ENCODE peak calls at places on chromosomes 2 and 18, in four cellular contexts. K is GM19239, Y is HEK293T, U is NCI-H1417 treated with DMSO at 0.1 percent for 48 hours. N is an unnamed sample.

GRCh38 chr2:127155901-127156300 is 48.9 kb upstream of the BIN1 start:
- DNase-seq in K (no peak), Y (peak; percentile 8), U (no peak), N (no peak)

GRCh38 chr2:48508461-48509124 is 21.4 kb upstream of the STON1 start:
- DNase-seq in K (no peak), Y (no peak), U (no peak), N (no peak)

GRCh38 chr2:163528640-163529217 is 207.1 kb downstream of the FIGN start:
- DNase-seq in K (no peak), Y (no peak), U (no peak), N (no peak)

GRCh38 chr2:120736955-120737801 is 1.5 kb downstream of the GLI2 start:
- DNase-seq in K (no peak), Y (peak; percentile 52), U (no peak), N (peak; percentile 3)

GRCh38 chr2:130828461-130828860 is 8.3 kb upstream of the ARHGEF4 start:
- DNase-seq in K (no peak), Y (no peak), U (no peak), N (no peak)

GRCh38 chr2:164430166-164430783 is 191.0 kb downstream of the GRB14 start:
- DNase-seq in K (no peak), Y (peak; percentile 28), U (no peak), N (peak; percentile 36)

GRCh38 chr2:180980943-180981898 is 816 bp downstream of the UBE2E3 start:
- DNase-seq in K (no peak), Y (peak; percentile 26), U (no peak), N (peak; percentile 64)

GRCh38 chr18:54119524-54120019 is 104.9 kb downstream of the MBD2 start:
- DNase-seq in K (peak; percentile 14), Y (peak; percentile 20), U (peak; percentile 58), N (peak; percentile 75)

GRCh38 chr2:131519466-131519865 is 8.2 kb upstream of the CCDC74A start:
- DNase-seq in K (no peak), Y (no peak), U (no peak), N (peak; percentile 4)

GRCh38 chr2:70471129-70471528 is 82.5 kb downstream of the TGFA start:
- DNase-seq in K (no peak), Y (no peak), U (no peak), N (no peak)

GRCh38 chr2:73893764-73894474 is 1.1 kb downstream of the ACTG2 start:
- DNase-seq in K (no peak), Y (no peak), U (no peak), N (no peak)

GRCh38 chr2:186125625-186126024 is 360.4 kb upstream of the ZC3H15 start:
- DNase-seq in K (no peak), Y (no peak), U (no peak), N (no peak)

GRCh38 chr2:158179660-158180059 is 78.0 kb downstream of the UPP2 start:
- DNase-seq in K (no peak), Y (no peak), U (no peak), N (peak; percentile 37)

GRCh38 chr18:13268746-13269285 is 50.3 kb downstream of the LDLRAD4 start:
- DNase-seq in K (no peak), Y (no peak), U (no peak), N (no peak)

GRCh38 chr18:8389391-8390340 is 219.6 kb upstream of the RAB12 start:
- DNase-seq in K (peak; percentile 28), Y (peak; percentile 62), U (no peak), N (peak; percentile 20)

GRCh38 chr2:73172963-73173362 is 29.4 kb upstream of the NOTO start:
- DNase-seq in K (no peak), Y (no peak), U (no peak), N (no peak)

GRCh38 chr2:168086805-168087204 is 160.6 kb downstream of the STK39 start:
- DNase-seq in K (no peak), Y (no peak), U (no peak), N (no peak)

GRCh38 chr2:106579750-106580197 is 92.6 kb downstream of the CD8B2 start:
- DNase-seq in K (no peak), Y (no peak), U (no peak), N (no peak)

GRCh38 chr2:212777020-212777491 is 238.5 kb upstream of the ERBB4 start:
- DNase-seq in K (no peak), Y (peak; percentile 8), U (peak; percentile 3), N (peak; percentile 23)

N was measured in G401.